ENCODE peak calls at places on chromosomes 5 and 9, in eight cellular contexts. J is A549, M is H9, B is omental fat pad, F is transverse colon, L is epithelial cell of esophagus, D is right lobe of liver, W is GM13977. S is an unnamed sample.

GRCh38 chr9:128550226-128550625 is 2.2 kb upstream of the SPTAN1 start:
- DNase-seq in J (no peak), M (no peak), B (no peak), F (no peak), L (no peak), D (no peak), W (no peak), S (no peak)

GRCh38 chr5:104594850-104595249 is 1032.3 kb upstream of the NUDT12 start:
- DNase-seq in J (no peak), M (no peak), B (no peak), F (no peak), L (no peak), D (no peak), W (no peak), S (no peak)

GRCh38 chr9:4614627-4615026 is 47.5 kb upstream of the PLPP6 start:
- DNase-seq in J (no peak), M (no peak), B (no peak), F (no peak), L (no peak), D (no peak), W (no peak), S (no peak)

GRCh38 chr5:145101246-145101645 is 733.9 kb downstream of the PRELID2 start:
- DNase-seq in J (peak), M (no peak), B (no peak), F (no peak), L (peak), D (no peak), W (no peak), S (peak)

GRCh38 chr9:133303266-133304157 is 28.5 kb upstream of the ABO start:
- DNase-seq in J (no peak), M (no peak), B (no peak), F (no peak), L (no peak), D (no peak), W (no peak), S (no peak)

GRCh38 chr5:32027093-32027716 is 146.9 kb downstream of the GOLPH3 start:
- DNase-seq in J (no peak), M (no peak), B (no peak), F (no peak), L (no peak), D (no peak), W (no peak), S (no peak)

GRCh38 chr5:106875591-106876297 is 795.0 kb downstream of the EFNA5 start:
- DNase-seq in J (peak), M (peak), B (no peak), F (no peak), L (peak), D (no peak), W (peak), S (peak)

GRCh38 chr9:78572266-78572665 is 275.3 kb downstream of the PSAT1 start:
- DNase-seq in J (no peak), M (no peak), B (no peak), F (no peak), L (peak), D (no peak), W (no peak), S (peak)

GRCh38 chr5:54289769-54290168 is 20.6 kb downstream of the ARL15 start:
- DNase-seq in J (no peak), M (no peak), B (no peak), F (no peak), L (no peak), D (no peak), W (no peak), S (no peak)

GRCh38 chr9:136949817-136950655 is 2.0 kb upstream of the LCN12 start:
- DNase-seq in J (peak), M (peak), B (peak), F (peak), L (peak), D (peak), W (peak), S (peak)
- TF ChIP-seq CTCF in J (no peak), M (peak), B (no peak), F (peak), L (peak), D (peak), W (peak), S (no peak)

DNA sequence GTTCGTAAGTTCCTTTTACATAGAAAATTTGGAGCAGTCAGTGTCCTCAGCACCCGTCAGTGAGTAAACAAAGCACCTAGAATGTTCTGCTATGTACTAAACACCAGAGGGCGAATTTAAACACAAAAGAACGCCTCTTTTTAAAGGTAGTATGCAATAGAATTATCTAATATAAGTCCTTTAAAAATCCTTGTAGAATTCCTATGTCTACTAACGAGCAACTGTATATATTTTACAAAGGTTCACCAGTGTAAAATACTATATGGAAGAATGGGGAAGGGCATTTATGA is 499 bp upstream of the TMEM232 start:
- DNase-seq in J (peak), M (no peak), B (no peak), F (no peak), L (peak), D (no peak), W (no peak), S (no peak)
- TF ChIP-seq CTCF in J (no peak), M (peak), B (no peak), F (no peak), L (peak), D (no peak), W (no peak), S (no peak)

GRCh38 chr5:3075309-3075708 is 323.8 kb upstream of the IRX2 start:
- DNase-seq in J (no peak), M (no peak), B (no peak), F (no peak), L (no peak), D (no peak), W (no peak), S (no peak)
- TF ChIP-seq CTCF in J (no peak), M (peak), B (no peak), F (no peak), L (peak), D (no peak), W (no peak), S (peak)

GRCh38 chr9:108060165-108060564 is 570.6 kb upstream of the KLF4 start:
- DNase-seq in J (no peak), M (no peak), B (no peak), F (no peak), L (no peak), D (no peak), W (no peak), S (no peak)
- TF ChIP-seq CTCF in J (no peak), M (no peak), B (no peak), F (no peak), L (no peak), D (no peak), W (no peak), S (no peak)

GRCh38 chr5:160787247-160787646 is 64.8 kb downstream of the ATP10B start:
- DNase-seq in J (peak), M (peak), B (no peak), F (peak), L (peak), D (peak), W (no peak), S (peak)
- TF ChIP-seq CTCF in J (peak), M (peak), B (no peak), F (peak), L (peak), D (peak), W (peak), S (peak)

DNA sequence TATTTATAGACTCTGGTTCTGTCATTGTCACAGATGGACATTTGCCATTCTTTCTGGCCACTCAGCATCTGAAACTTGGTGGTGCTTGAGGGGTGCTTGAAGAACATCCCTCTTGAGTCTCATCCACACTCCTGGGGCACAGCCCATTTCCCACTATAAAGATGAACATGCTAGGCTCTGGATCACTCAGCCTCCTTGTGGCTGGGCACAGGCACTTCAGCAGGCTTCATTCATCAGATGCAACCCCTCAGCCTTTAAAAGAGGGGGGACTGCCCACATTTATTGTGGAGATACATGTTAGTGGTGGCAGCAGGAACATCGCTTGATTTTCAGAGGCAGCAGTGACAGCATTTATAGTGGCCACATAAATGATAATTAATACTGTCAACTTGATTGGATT is 124.7 kb upstream of the NIPBL start:
- DNase-seq in J (peak), M (peak), B (no peak), F (no peak), L (no peak), D (no peak), W (no peak), S (no peak)
- TF ChIP-seq CTCF in J (no peak), M (peak), B (no peak), F (no peak), L (peak), D (no peak), W (no peak), S (no peak)

GRCh38 chr9:123109540-123110279 is 76.2 kb downstream of the GPR21 start:
- DNase-seq in J (no peak), M (no peak), B (no peak), F (no peak), L (no peak), D (peak), W (no peak), S (no peak)

GRCh38 chr9:123104807-123105206 is 71.3 kb downstream of the GPR21 start:
- DNase-seq in J (no peak), M (no peak), B (no peak), F (no peak), L (no peak), D (no peak), W (no peak), S (no peak)

GRCh38 chr9:123108976-123109375 is 75.5 kb downstream of the GPR21 start:
- DNase-seq in J (no peak), M (no peak), B (no peak), F (no peak), L (no peak), D (no peak), W (no peak), S (no peak)

GRCh38 chr9:123105490-123105889 is 72.0 kb downstream of the GPR21 start:
- DNase-seq in J (no peak), M (no peak), B (no peak), F (no peak), L (no peak), D (no peak), W (no peak), S (no peak)

GRCh38 chr9:123107639-123108285 is 74.3 kb downstream of the GPR21 start:
- DNase-seq in J (no peak), M (no peak), B (no peak), F (no peak), L (no peak), D (no peak), W (no peak), S (no peak)
- TF ChIP-seq CTCF in J (no peak), M (peak), B (no peak), F (no peak), L (no peak), D (no peak), W (no peak), S (no peak)

GRCh38 chr5:179464631-179465030 is 85.7 kb upstream of the RUFY1 start:
- DNase-seq in J (no peak), M (no peak), B (no peak), F (no peak), L (no peak), D (no peak), W (no peak), S (no peak)
- TF ChIP-seq CTCF in J (no peak), M (no peak), B (no peak), F (no peak), L (no peak), D (no peak), W (no peak), S (no peak)